ENCODE peak calls at places on chromosomes 1 and 21, in seven cellular contexts. Z is dorsolateral prefrontal cortex; C is tibial artery; Q is prostate gland; I is psoas muscle; A is CD4-positive, alpha-beta T cell; X is GM12865. L is an unnamed sample.
A peak's percentile ranks its signal among the peaks of the same experiment; 100 is the strongest.

GRCh38 chr1:204152310-204153044 is 633 bp upstream of the ETNK2 start:
- DNase-seq in Z (no peak), C (no peak), Q (no peak), I (no peak), A (no peak), X (no peak), L (no peak)

GRCh38 chr1:42214447-42214871 is 49.9 kb upstream of the GUCA2A start:
- DNase-seq in Z (no peak), C (peak; percentile 65), Q (peak; percentile 72), I (no peak), A (no peak), X (no peak), L (no peak)

GRCh38 chr1:221816899-221817298 is 75.0 kb upstream of the DUSP10 start:
- DNase-seq in Z (no peak), C (no peak), Q (no peak), I (no peak), A (no peak), X (no peak), L (no peak)

GRCh38 chr21:33904041-33904440 is 11.6 kb downstream of the ATP5PO start:
- DNase-seq in Z (no peak), C (no peak), Q (no peak), I (no peak), A (no peak), X (no peak), L (no peak)

GRCh38 chr1:14149431-14149830 is 449.1 kb upstream of the KAZN start:
- DNase-seq in Z (no peak), C (no peak), Q (no peak), I (no peak), A (no peak), X (no peak), L (no peak)

GRCh38 chr1:109546311-109547109 is 1.9 kb upstream of the GNAI3 start:
- DNase-seq in Z (peak; percentile 86), C (peak; percentile 94), Q (peak; percentile 88), I (peak; percentile 85), A (peak; percentile 79), X (peak; percentile 92), L (peak; percentile 97)

GRCh38 chr1:60727553-60727952 is 354.8 kb upstream of the NFIA start:
- DNase-seq in Z (no peak), C (no peak), Q (peak; percentile 7), I (no peak), A (no peak), X (no peak), L (no peak)

GRCh38 chr1:156075158-156075557 is 7.1 kb downstream of the MEX3A start:
- DNase-seq in Z (no peak), C (no peak), Q (no peak), I (no peak), A (no peak), X (no peak), L (no peak)

GRCh38 chr1:108639899-108640560 is 20.9 kb downstream of the HENMT1 start:
- DNase-seq in Z (no peak), C (no peak), Q (no peak), I (no peak), A (peak; percentile 37), X (no peak), L (no peak)

GRCh38 chr1:17622823-17623222 is 83.3 kb downstream of the ARHGEF10L start:
- DNase-seq in Z (no peak), C (no peak), Q (no peak), I (no peak), A (no peak), X (no peak), L (no peak)

GRCh38 chr1:223667484-223668182 is 2.1 kb upstream of the CAPN8 start:
- DNase-seq in Z (no peak), C (no peak), Q (no peak), I (no peak), A (no peak), X (no peak), L (no peak)

GRCh38 chr1:92441316-92442311 is 45.1 kb downstream of the GFI1 start:
- DNase-seq in Z (no peak), C (no peak), Q (peak; percentile 7), I (no peak), A (no peak), X (no peak), L (no peak)

GRCh38 chr1:103129255-103129654 is 20.9 kb upstream of the COL11A1 start:
- DNase-seq in Z (no peak), C (no peak), Q (no peak), I (no peak), A (no peak), X (no peak), L (no peak)

GRCh38 chr1:197391303-197392226 is 123.5 kb downstream of the CRB1 start:
- DNase-seq in Z (no peak), C (no peak), Q (no peak), I (no peak), A (no peak), X (no peak), L (no peak)

GRCh38 chr1:28449904-28450303 is 55.9 kb upstream of the RCC1 start:
- DNase-seq in Z (no peak), C (no peak), Q (no peak), I (no peak), A (no peak), X (peak; percentile 62), L (no peak)

GRCh38 chr1:26034504-26035202 is 11.3 kb downstream of the SLC30A2 start:
- DNase-seq in Z (no peak), C (no peak), Q (no peak), I (no peak), A (no peak), X (no peak), L (no peak)

GRCh38 chr1:205849619-205850355 is at the start of gene PM20D1:
- DNase-seq in Z (peak; percentile 79), C (peak; percentile 73), Q (peak; percentile 14), I (peak; percentile 65), A (peak; percentile 80), X (peak; percentile 81), L (no peak)

GRCh38 chr1:70583522-70583921 is 172.5 kb downstream of the CTH start:
- DNase-seq in Z (no peak), C (no peak), Q (no peak), I (no peak), A (no peak), X (no peak), L (no peak)

GRCh38 chr21:42532466-42533181 is 19.0 kb downstream of the SLC37A1 start:
- DNase-seq in Z (peak; percentile 84), C (peak; percentile 84), Q (no peak), I (peak; percentile 88), A (no peak), X (no peak), L (no peak)

GRCh38 chr21:46160563-46161179 is 5.3 kb upstream of the FTCD start:
- DNase-seq in Z (no peak), C (no peak), Q (no peak), I (peak; percentile 10), A (no peak), X (peak; percentile 0), L (no peak)

GRCh38 chr1:20153000-20153418 is 13.9 kb downstream of the PLA2G2F start:
- DNase-seq in Z (peak; percentile 65), C (peak; percentile 53), Q (no peak), I (peak; percentile 35), A (no peak), X (no peak), L (no peak)

GRCh38 chr21:35850029-35850428 is 210.3 kb downstream of the SETD4 start:
- DNase-seq in Z (no peak), C (no peak), Q (no peak), I (no peak), A (no peak), X (no peak), L (no peak)

GRCh38 chr1:10189659-10190058 is 20.7 kb upstream of the KIF1B start:
- DNase-seq in Z (no peak), C (no peak), Q (no peak), I (no peak), A (no peak), X (peak; percentile 79), L (no peak)

GRCh38 chr1:101820080-101820479 is 176.6 kb downstream of the OLFM3 start:
- DNase-seq in Z (no peak), C (no peak), Q (no peak), I (no peak), A (no peak), X (peak; percentile 28), L (no peak)
- TF ChIP-seq CTCF in Z (peak; percentile 46), C (no peak), Q (no peak), I (no peak), A (no peak), X (peak; percentile 28), L (peak; percentile 78)

GRCh38 chr1:11858968-11859871 is 475 bp upstream of the NPPB start:
- DNase-seq in Z (no peak), C (no peak), Q (no peak), I (peak; percentile 67), A (peak; percentile 64), X (peak; percentile 66), L (peak; percentile 80)
- TF ChIP-seq CTCF in Z (no peak), C (no peak), Q (no peak), I (peak; percentile 12), A (no peak), X (no peak), L (peak; percentile 44)

GRCh38 chr21:38467911-38468310 is 30.4 kb downstream of the ERG start:
- DNase-seq in Z (no peak), C (no peak), Q (no peak), I (no peak), A (no peak), X (no peak), L (no peak)
- TF ChIP-seq CTCF in Z (no peak), C (no peak), Q (no peak), I (no peak), A (no peak), X (no peak), L (no peak)

GRCh38 chr1:54850082-54850730 is 36.8 kb downstream of the DHCR24 start:
- DNase-seq in Z (no peak), C (no peak), Q (no peak), I (no peak), A (no peak), X (no peak), L (no peak)

GRCh38 chr1:54846301-54846700 is 40.7 kb downstream of the DHCR24 start:
- DNase-seq in Z (no peak), C (no peak), Q (no peak), I (no peak), A (no peak), X (no peak), L (no peak)

GRCh38 chr1:54846716-54847284 is 40.2 kb downstream of the DHCR24 start:
- DNase-seq in Z (no peak), C (no peak), Q (no peak), I (no peak), A (no peak), X (no peak), L (no peak)

GRCh38 chr1:54849219-54850081 is 37.5 kb downstream of the DHCR24 start:
- DNase-seq in Z (no peak), C (no peak), Q (no peak), I (no peak), A (no peak), X (no peak), L (no peak)

DNA sequence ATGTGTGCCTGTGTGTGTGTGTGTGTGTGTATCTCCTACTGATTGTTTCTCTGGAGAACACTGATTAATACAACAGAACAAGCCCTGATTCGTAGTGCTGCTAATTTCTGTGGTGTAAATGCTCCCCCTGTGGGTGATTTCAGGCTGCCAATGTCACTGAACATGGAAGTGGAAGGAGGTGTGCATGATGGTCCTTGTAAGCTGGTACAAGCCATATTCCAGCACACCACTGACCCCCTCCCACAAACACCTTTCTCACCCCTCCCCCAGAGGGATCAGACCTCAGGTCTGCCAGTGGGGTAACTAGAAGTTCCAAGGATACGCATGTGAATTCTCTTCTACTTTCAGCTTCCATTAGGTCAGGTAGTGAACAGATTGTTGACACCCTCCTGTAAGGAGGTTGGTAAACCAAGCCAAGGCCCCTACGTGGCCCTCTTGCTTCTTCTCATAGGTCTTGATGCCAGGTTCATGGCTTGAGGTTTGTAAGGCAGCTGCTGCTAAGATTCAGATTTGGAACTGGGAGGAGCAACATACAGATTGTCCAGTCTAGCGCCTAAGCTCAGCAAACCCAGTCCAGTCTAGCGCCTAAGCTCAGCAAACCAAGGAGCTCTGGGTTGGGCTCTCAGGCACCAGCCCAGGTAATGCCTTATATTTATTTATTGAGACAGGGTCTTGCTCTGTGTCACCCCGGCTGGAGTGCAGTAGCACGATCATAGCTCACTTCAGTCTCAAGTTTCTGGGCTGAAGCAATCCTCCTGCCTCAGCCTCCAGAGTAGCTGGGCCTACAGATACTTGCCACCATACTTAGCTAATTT is 38.7 kb downstream of the DHCR24 start:
- DNase-seq in Z (no peak), C (no peak), Q (no peak), I (no peak), A (no peak), X (no peak), L (no peak)
- TF ChIP-seq CTCF in Z (no peak), C (no peak), Q (no peak), I (no peak), A (no peak), X (no peak), L (no peak)

L was measured in neural crest cell.